ENCODE peak calls at places on chromosomes 11 and 22, in seven cellular contexts. B, D, A, W, M, O and R are unnamed samples.

GRCh38 chr22:36184433-36185035 is 17.1 kb downstream of the APOL4 start:
- DNase-seq in B (no peak), D (peak), A (no peak), W (no peak), M (no peak), O (no peak), R (no peak)

GRCh38 chr22:26666035-26666338 is 8.6 kb downstream of the MIAT start:
- DNase-seq in B (no peak), D (no peak), A (no peak), W (peak), M (no peak), O (no peak), R (no peak)

GRCh38 chr11:80616070-80616800 is 1175.4 kb upstream of the TENM4 start:
- DNase-seq in B (no peak), D (no peak), A (no peak), W (no peak), M (no peak), O (no peak), R (no peak)

GRCh38 chr11:124481365-124482323 is 36.1 kb upstream of the OR8B8 start:
- DNase-seq in B (no peak), D (no peak), A (peak), W (peak), M (no peak), O (no peak), R (peak)

GRCh38 chr11:267491-267994 is 10.7 kb upstream of the NLRP6 start:
- DNase-seq in B (peak), D (no peak), A (no peak), W (no peak), M (no peak), O (no peak), R (no peak)

GRCh38 chr22:24969588-24970301 is 17.2 kb downstream of the KIAA1671 start:
- DNase-seq in B (no peak), D (no peak), A (no peak), W (peak), M (no peak), O (no peak), R (peak)

GRCh38 chr22:48490513-48491411 is 1336.9 kb downstream of the BRD1 start:
- DNase-seq in B (peak), D (no peak), A (no peak), W (no peak), M (no peak), O (no peak), R (no peak)

GRCh38 chr11:118142081-118142480 is 10.5 kb downstream of the SCN4B start:
- DNase-seq in B (peak), D (no peak), A (peak), W (peak), M (no peak), O (no peak), R (no peak)

GRCh38 chr22:49894321-49895072 is 23.7 kb downstream of the ALG12 start:
- DNase-seq in B (no peak), D (no peak), A (no peak), W (no peak), M (no peak), O (no peak), R (no peak)

GRCh38 chr11:76443254-76443935 is 1.4 kb upstream of the EMSY start:
- DNase-seq in B (no peak), D (no peak), A (peak), W (no peak), M (no peak), O (no peak), R (no peak)

GRCh38 chr11:40294343-40294723 is 1165.1 kb downstream of the LRRC4C start:
- DNase-seq in B (no peak), D (no peak), A (no peak), W (no peak), M (no peak), O (no peak), R (no peak)

GRCh38 chr11:131546218-131546895 is 175.9 kb downstream of the NTM start:
- DNase-seq in B (no peak), D (no peak), A (no peak), W (no peak), M (no peak), O (no peak), R (no peak)

GRCh38 chr11:44767421-44767820 is 40.7 kb downstream of the TSPAN18 start:
- DNase-seq in B (no peak), D (no peak), A (no peak), W (peak), M (no peak), O (no peak), R (no peak)

GRCh38 chr11:16986434-16987204 is 27.6 kb downstream of the PLEKHA7 start:
- DNase-seq in B (no peak), D (no peak), A (peak), W (no peak), M (no peak), O (peak), R (no peak)

GRCh38 chr11:64754124-64754918 is 5.5 kb downstream of the PYGM start:
- DNase-seq in B (peak), D (no peak), A (no peak), W (no peak), M (no peak), O (no peak), R (no peak)

GRCh38 chr11:105202844-105203548 is 63.4 kb upstream of the CARD18 start:
- DNase-seq in B (no peak), D (no peak), A (peak), W (no peak), M (no peak), O (peak), R (peak)

GRCh38 chr11:128342511-128343133 is 244.7 kb downstream of the ETS1 start:
- DNase-seq in B (peak), D (no peak), A (peak), W (no peak), M (no peak), O (peak), R (peak)

GRCh38 chr11:128365044-128365443 is 222.3 kb downstream of the ETS1 start:
- DNase-seq in B (no peak), D (no peak), A (peak), W (peak), M (no peak), O (no peak), R (peak)

GRCh38 chr11:108664241-108664640 is 628 bp upstream of the DDX10 start:
- DNase-seq in B (no peak), D (no peak), A (no peak), W (no peak), M (no peak), O (no peak), R (no peak)

GRCh38 chr11:47451436-47451835 is 2.5 kb upstream of the RAPSN start:
- DNase-seq in B (no peak), D (no peak), A (no peak), W (no peak), M (no peak), O (no peak), R (no peak)

GRCh38 chr11:19829109-19829790 is 116.6 kb downstream of the NAV2 start:
- DNase-seq in B (no peak), D (no peak), A (peak), W (no peak), M (no peak), O (no peak), R (no peak)

GRCh38 chr11:134063991-134064747 is 4.7 kb upstream of the JAM3 start:
- DNase-seq in B (no peak), D (no peak), A (no peak), W (no peak), M (no peak), O (no peak), R (no peak)

GRCh38 chr22:43230983-43231723 is 44.2 kb upstream of the TTLL12 start:
- DNase-seq in B (no peak), D (peak), A (peak), W (peak), M (no peak), O (peak), R (peak)

GRCh38 chr22:50134481-50134880 is 36.0 kb upstream of the PANX2 start:
- DNase-seq in B (no peak), D (no peak), A (no peak), W (no peak), M (no peak), O (no peak), R (no peak)

GRCh38 chr11:134514354-134514951 is 102.4 kb upstream of the B3GAT1 start:
- DNase-seq in B (peak), D (no peak), A (no peak), W (no peak), M (no peak), O (no peak), R (no peak)

GRCh38 chr11:110184974-110185597 is 91.9 kb downstream of the ZC3H12C start:
- DNase-seq in B (no peak), D (no peak), A (peak), W (no peak), M (no peak), O (no peak), R (peak)

GRCh38 chr11:30244255-30244654 is 13.4 kb downstream of the FSHB start:
- DNase-seq in B (no peak), D (no peak), A (peak), W (peak), M (no peak), O (no peak), R (no peak)

GRCh38 chr11:132177106-132177505 is 806.7 kb downstream of the NTM start:
- DNase-seq in B (no peak), D (no peak), A (peak), W (peak), M (no peak), O (no peak), R (peak)

GRCh38 chr11:79232346-79232745 is 208.5 kb downstream of the TENM4 start:
- DNase-seq in B (no peak), D (no peak), A (no peak), W (no peak), M (no peak), O (no peak), R (no peak)

GRCh38 chr11:48127521-48128183 is 89.0 kb upstream of the OR4B1 start:
- DNase-seq in B (no peak), D (no peak), A (no peak), W (no peak), M (no peak), O (no peak), R (no peak)